ENCODE peak calls at places on chromosomes 12 and 14, in eight cellular contexts. J is IMR-90, I is transverse colon, R is Peyer's patch, Q is stomach, C is uterus, T is sigmoid colon, X is H54. F is an unnamed sample.

GRCh38 chr12:68932123-68932700 is 759 bp downstream of the CPM start:
- DNase-seq in X (no peak), J (no peak), Q (no peak), T (no peak), I (peak), R (no peak), C (no peak), F (no peak)

GRCh38 chr14:61466249-61466904 is 145.0 kb downstream of the PRKCH start:
- DNase-seq in C (peak), T (peak), R (no peak), Q (no peak), X (peak), J (peak), I (peak), F (no peak)

GRCh38 chr12:123111498-123112165 is 39.3 kb downstream of the PITPNM2 start:
- DNase-seq in T (no peak), J (peak), Q (no peak), X (no peak), C (no peak), I (no peak), R (no peak), F (no peak)

GRCh38 chr14:75380656-75381055 is 47.2 kb upstream of the JDP2 start:
- DNase-seq in J (no peak), Q (no peak), I (no peak), X (no peak), T (no peak), C (no peak), R (no peak), F (no peak)

GRCh38 chr14:77185093-77185465 is 3.5 kb downstream of the TMEM63C start:
- DNase-seq in T (no peak), I (no peak), C (no peak), Q (no peak), J (no peak), R (no peak), X (no peak), F (no peak)

GRCh38 chr14:69107407-69108003 is 45.4 kb downstream of the DCAF5 start:
- DNase-seq in X (no peak), I (peak), Q (peak), J (peak), R (no peak), T (no peak), C (peak), F (no peak)

GRCh38 chr12:13000616-13000934 is 510 bp upstream of the HEBP1 start:
- DNase-seq in X (peak), C (no peak), I (no peak), Q (no peak), T (no peak), R (no peak), J (no peak), F (no peak)

GRCh38 chr12:52543985-52544888 is 8.7 kb downstream of the KRT71 start:
- DNase-seq in T (no peak), R (no peak), Q (no peak), X (no peak), J (no peak), I (no peak), C (no peak), F (no peak)

GRCh38 chr12:122355702-122356101 is 66.8 kb downstream of the CLIP1 start:
- DNase-seq in Q (no peak), X (no peak), T (no peak), C (no peak), I (no peak), J (no peak), R (no peak), F (no peak)

GRCh38 chr14:72677664-72678063 is 216.2 kb downstream of the DPF3 start:
- DNase-seq in C (no peak), T (no peak), I (no peak), Q (no peak), J (peak), R (no peak), X (no peak), F (no peak)

GRCh38 chr12:112570096-112570495 is 151.3 kb downstream of the PTPN11 start:
- DNase-seq in R (no peak), Q (no peak), C (no peak), J (no peak), I (no peak), X (no peak), T (no peak), F (no peak)

GRCh38 chr14:77682158-77682553 is 25.7 kb downstream of the ALKBH1 start:
- DNase-seq in Q (no peak), C (no peak), J (peak), T (no peak), I (no peak), R (no peak), X (no peak), F (no peak)

GRCh38 chr14:94101748-94102147 is 8.8 kb upstream of the IFI27 start:
- DNase-seq in Q (no peak), I (no peak), T (no peak), C (no peak), R (no peak), X (no peak), J (no peak), F (no peak)

GRCh38 chr12:24045816-24046257 is 96.4 kb upstream of the SOX5 start:
- DNase-seq in X (no peak), T (no peak), Q (no peak), C (no peak), J (peak), R (no peak), I (no peak), F (no peak)

GRCh38 chr12:2138871-2139308 is 86.1 kb downstream of the CACNA1C start:
- DNase-seq in C (no peak), T (peak), X (no peak), I (peak), J (peak), R (no peak), Q (no peak), F (no peak)

GRCh38 chr12:46404733-46405132 is 32.2 kb upstream of the SLC38A2 start:
- DNase-seq in Q (no peak), X (no peak), I (no peak), J (no peak), T (no peak), R (no peak), C (no peak), F (no peak)

GRCh38 chr12:29200586-29200985 is 51.5 kb downstream of the FAR2 start:
- DNase-seq in C (no peak), I (no peak), Q (no peak), T (no peak), R (no peak), X (no peak), J (no peak), F (no peak)

GRCh38 chr12:93415723-93416464 is 25.9 kb downstream of the UBE2N start:
- DNase-seq in R (no peak), C (no peak), J (peak), I (no peak), T (no peak), X (no peak), Q (no peak), F (no peak)

GRCh38 chr12:31466768-31467167 is 124.2 kb downstream of the DENND5B start:
- DNase-seq in T (no peak), C (no peak), R (no peak), I (no peak), J (peak), Q (no peak), X (no peak), F (no peak)

GRCh38 chr14:94613720-94614644 is 1.8 kb downstream of the SERPINA3 start:
- DNase-seq in J (no peak), I (no peak), X (no peak), C (no peak), Q (no peak), R (no peak), T (peak), F (peak)

GRCh38 chr14:89720741-89721315 is 233.7 kb downstream of the EFCAB11 start:
- DNase-seq in X (no peak), Q (peak), R (peak), T (no peak), I (peak), C (no peak), J (no peak), F (peak)

GRCh38 chr12:91326043-91327027 is 143.7 kb upstream of the DCN start:
- DNase-seq in I (peak), X (peak), J (peak), R (no peak), C (peak), Q (peak), T (peak), F (no peak)

GRCh38 chr12:118357327-118358007 is 15.2 kb downstream of the TAOK3 start:
- DNase-seq in X (no peak), C (no peak), R (no peak), T (no peak), I (peak), J (peak), Q (no peak), F (peak)

GRCh38 chr12:118359541-118359915 is 13.2 kb downstream of the TAOK3 start:
- DNase-seq in J (no peak), T (no peak), I (peak), X (no peak), C (no peak), R (no peak), Q (no peak), F (no peak)

GRCh38 chr12:118358008-118358359 is 14.7 kb downstream of the TAOK3 start:
- DNase-seq in C (no peak), I (no peak), T (no peak), Q (no peak), J (no peak), X (no peak), R (no peak), F (no peak)

GRCh38 chr12:118356809-118357326 is 15.8 kb downstream of the TAOK3 start:
- DNase-seq in I (no peak), R (no peak), J (peak), Q (no peak), C (no peak), T (no peak), X (no peak), F (no peak)

DNA sequence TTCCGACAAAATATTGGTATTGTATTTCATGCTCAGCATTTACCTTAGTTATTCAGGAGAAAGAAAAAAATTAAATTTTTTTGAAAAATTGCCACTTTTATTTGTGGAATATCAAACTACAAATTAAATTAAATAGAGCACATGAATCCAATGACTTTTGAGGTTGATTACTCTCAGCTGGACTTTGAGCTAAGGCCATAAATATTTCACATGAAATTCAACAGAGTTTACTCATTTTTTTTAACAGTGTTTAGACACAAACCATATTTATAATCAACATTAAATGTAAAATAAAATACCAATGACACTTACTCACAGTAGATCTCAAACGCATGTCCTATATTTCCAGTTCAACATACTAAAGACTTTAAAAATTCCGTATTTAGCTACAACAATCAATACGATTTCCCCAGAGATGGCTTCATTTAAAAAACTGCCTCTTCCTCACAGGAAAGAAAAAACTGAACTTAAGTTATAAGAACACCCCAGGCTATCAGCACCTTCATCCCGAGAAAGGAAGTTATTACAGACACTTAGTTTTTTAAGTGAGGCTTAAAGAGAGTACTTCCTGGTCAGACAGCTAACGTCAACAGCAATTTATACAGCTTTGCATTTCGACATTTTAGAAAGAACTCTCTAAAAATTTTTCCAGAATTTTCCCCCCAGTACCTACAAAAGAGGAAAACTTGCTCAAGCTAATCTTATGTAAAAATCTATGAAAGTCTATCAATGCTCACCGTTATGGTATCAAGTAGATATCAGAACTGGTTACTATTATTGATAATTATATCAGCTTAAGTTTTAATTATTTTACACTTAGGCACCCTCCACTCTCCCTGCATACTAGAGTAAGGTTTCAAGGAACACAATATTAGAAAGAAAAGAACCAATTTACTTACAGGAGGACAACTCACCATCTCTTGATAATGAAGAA is 13.8 kb downstream of the TAOK3 start:
- DNase-seq in I (no peak), C (no peak), T (no peak), R (no peak), Q (no peak), X (no peak), J (no peak), F (no peak)
- TF ChIP-seq POLR2A in I (no peak), C (no peak), T (no peak), R (no peak), Q (no peak), X (no peak), J (no peak), F (no peak)

GRCh38 chr14:21245813-21246212 is 23.4 kb downstream of the HNRNPC start:
- DNase-seq in J (no peak), I (no peak), R (no peak), T (no peak), Q (no peak), X (no peak), C (no peak), F (no peak)
- TF ChIP-seq POLR2A in J (no peak), I (no peak), R (no peak), T (no peak), Q (no peak), X (no peak), C (no peak), F (no peak)

GRCh38 chr12:109461049-109461845 is 15.9 kb downstream of the KCTD10 start:
- DNase-seq in I (peak), X (peak), T (no peak), C (no peak), R (no peak), Q (no peak), J (peak), F (no peak)

GRCh38 chr12:109461846-109462766 is 15.0 kb downstream of the KCTD10 start:
- DNase-seq in T (peak), C (peak), R (peak), Q (peak), X (peak), I (peak), J (peak), F (peak)

GRCh38 chr12:109464642-109465351 is 12.3 kb downstream of the KCTD10 start:
- DNase-seq in C (no peak), T (peak), J (no peak), R (no peak), I (no peak), Q (no peak), X (no peak), F (no peak)

GRCh38 chr12:109463776-109464175 is 13.3 kb downstream of the KCTD10 start:
- DNase-seq in R (no peak), X (no peak), Q (no peak), I (no peak), J (no peak), T (no peak), C (no peak), F (no peak)

GRCh38 chr12:109462868-109463692 is 14.0 kb downstream of the KCTD10 start:
- DNase-seq in R (no peak), I (peak), Q (peak), T (peak), X (peak), C (peak), J (peak), F (peak)
- TF ChIP-seq POLR2A in R (no peak), I (no peak), Q (no peak), T (no peak), X (no peak), C (peak), J (peak), F (no peak)

GRCh38 chr12:48925218-48925871 is at the start of gene FKBP11:
- DNase-seq in I (peak), R (peak), Q (peak), X (no peak), C (peak), T (peak), J (peak), F (peak)
- TF ChIP-seq POLR2A in I (peak), R (peak), Q (no peak), X (no peak), C (no peak), T (no peak), J (peak), F (no peak)

GRCh38 chr14:50000215-50001145 is 107.6 kb downstream of the ARF6 start:
- DNase-seq in R (peak), C (peak), Q (peak), I (peak), X (no peak), T (peak), J (peak), F (peak)
- TF ChIP-seq POLR2A in R (peak), C (no peak), Q (no peak), I (peak), X (no peak), T (peak), J (peak), F (no peak)

GRCh38 chr12:124737040-124737419 is 126.6 kb downstream of the SCARB1 start:
- DNase-seq in X (no peak), T (no peak), R (no peak), I (no peak), C (no peak), Q (no peak), J (peak), F (no peak)
- TF ChIP-seq POLR2A in X (no peak), T (no peak), R (no peak), I (no peak), C (no peak), Q (no peak), J (no peak), F (no peak)

GRCh38 chr14:99603965-99604765 is at the start of gene CCDC85C:
- DNase-seq in Q (peak), C (peak), J (peak), X (peak), R (peak), T (peak), I (peak), F (peak)
- TF ChIP-seq POLR2A in Q (no peak), C (peak), J (no peak), X (peak), R (peak), T (peak), I (peak), F (no peak)